ENCODE peak calls at places on chromosomes 11 and 22, in ten cellular contexts. One of them, this sample, is unnamed.

GRCh38 chr11:28110839-28111235 is 2.6 kb downstream of the METTL15 start:
- DNase-seq in ELF-1: no peak
- DNase-seq in fibroblast of villous mesenchyme: peak; percentile 44
- DNase-seq in NCI-H748 treated with DMSO at 0.1 percent for 48 hours: no peak
- DNase-seq in H54: no peak
- DNase-seq in GM13976: no peak
- DNase-seq in mucosa of descending colon: no peak
- DNase-seq in DMS153: no peak
- DNase-seq in ELR: peak; percentile 31
- DNase-seq in stimulated activated CD8-positive, alpha-beta memory T cell treated with anti-CD3 and anti-CD28 coated beads, Interleukin-4, amount 100 ng/mL, for 4 hours: no peak
- DNase-seq in this sample: no peak

GRCh38 chr11:126634963-126635362 is 279.5 kb downstream of the ST3GAL4 start:
- DNase-seq in ELF-1: no peak
- DNase-seq in fibroblast of villous mesenchyme: no peak
- DNase-seq in NCI-H748 treated with DMSO at 0.1 percent for 48 hours: no peak
- DNase-seq in H54: no peak
- DNase-seq in GM13976: no peak
- DNase-seq in mucosa of descending colon: no peak
- DNase-seq in DMS153: no peak
- DNase-seq in ELR: no peak
- DNase-seq in stimulated activated CD8-positive, alpha-beta memory T cell treated with anti-CD3 and anti-CD28 coated beads, Interleukin-4, amount 100 ng/mL, for 4 hours: no peak
- DNase-seq in this sample: no peak

GRCh38 chr11:2997406-2997805 is 5.3 kb upstream of the NAP1L4 start:
- DNase-seq in ELF-1: no peak
- DNase-seq in fibroblast of villous mesenchyme: no peak
- DNase-seq in NCI-H748 treated with DMSO at 0.1 percent for 48 hours: no peak
- DNase-seq in H54: no peak
- DNase-seq in GM13976: no peak
- DNase-seq in mucosa of descending colon: no peak
- DNase-seq in DMS153: no peak
- DNase-seq in ELR: no peak
- DNase-seq in stimulated activated CD8-positive, alpha-beta memory T cell treated with anti-CD3 and anti-CD28 coated beads, Interleukin-4, amount 100 ng/mL, for 4 hours: no peak
- DNase-seq in this sample: no peak

GRCh38 chr11:27524155-27524554 is 17.6 kb upstream of the LIN7C start:
- DNase-seq in ELF-1: peak; percentile 52
- DNase-seq in fibroblast of villous mesenchyme: peak; percentile 20
- DNase-seq in NCI-H748 treated with DMSO at 0.1 percent for 48 hours: no peak
- DNase-seq in H54: peak; percentile 11
- DNase-seq in GM13976: no peak
- DNase-seq in mucosa of descending colon: no peak
- DNase-seq in DMS153: no peak
- DNase-seq in ELR: peak; percentile 80
- DNase-seq in stimulated activated CD8-positive, alpha-beta memory T cell treated with anti-CD3 and anti-CD28 coated beads, Interleukin-4, amount 100 ng/mL, for 4 hours: no peak
- DNase-seq in this sample: no peak

GRCh38 chr11:31802990-31803812 is 7.9 kb downstream of the PAX6 start:
- DNase-seq in ELF-1: peak; percentile 53
- DNase-seq in fibroblast of villous mesenchyme: no peak
- DNase-seq in NCI-H748 treated with DMSO at 0.1 percent for 48 hours: no peak
- DNase-seq in H54: no peak
- DNase-seq in GM13976: peak; percentile 42
- DNase-seq in mucosa of descending colon: no peak
- DNase-seq in DMS153: no peak
- DNase-seq in ELR: no peak
- DNase-seq in stimulated activated CD8-positive, alpha-beta memory T cell treated with anti-CD3 and anti-CD28 coated beads, Interleukin-4, amount 100 ng/mL, for 4 hours: no peak
- DNase-seq in this sample: no peak

GRCh38 chr11:17778956-17779860 is 44.6 kb downstream of the KCNC1 start:
- DNase-seq in ELF-1: no peak
- DNase-seq in fibroblast of villous mesenchyme: no peak
- DNase-seq in NCI-H748 treated with DMSO at 0.1 percent for 48 hours: no peak
- DNase-seq in H54: no peak
- DNase-seq in GM13976: no peak
- DNase-seq in mucosa of descending colon: no peak
- DNase-seq in DMS153: no peak
- DNase-seq in ELR: no peak
- DNase-seq in stimulated activated CD8-positive, alpha-beta memory T cell treated with anti-CD3 and anti-CD28 coated beads, Interleukin-4, amount 100 ng/mL, for 4 hours: no peak
- DNase-seq in this sample: no peak

GRCh38 chr22:26610072-26610958 is 7.5 kb downstream of the CRYBB1 start:
- DNase-seq in ELF-1: no peak
- DNase-seq in fibroblast of villous mesenchyme: peak; percentile 94
- DNase-seq in NCI-H748 treated with DMSO at 0.1 percent for 48 hours: no peak
- DNase-seq in H54: peak; percentile 64
- DNase-seq in GM13976: peak; percentile 89
- DNase-seq in mucosa of descending colon: peak; percentile 51
- DNase-seq in DMS153: no peak
- DNase-seq in ELR: peak; percentile 92
- DNase-seq in stimulated activated CD8-positive, alpha-beta memory T cell treated with anti-CD3 and anti-CD28 coated beads, Interleukin-4, amount 100 ng/mL, for 4 hours: peak; percentile 4
- DNase-seq in this sample: peak; percentile 32

GRCh38 chr11:66277475-66278391 is at the start of gene CNIH2:
- DNase-seq in ELF-1: no peak
- DNase-seq in fibroblast of villous mesenchyme: no peak
- DNase-seq in NCI-H748 treated with DMSO at 0.1 percent for 48 hours: no peak
- DNase-seq in H54: no peak
- DNase-seq in GM13976: peak; percentile 76
- DNase-seq in mucosa of descending colon: peak; percentile 65
- DNase-seq in DMS153: no peak
- DNase-seq in ELR: peak; percentile 45
- DNase-seq in stimulated activated CD8-positive, alpha-beta memory T cell treated with anti-CD3 and anti-CD28 coated beads, Interleukin-4, amount 100 ng/mL, for 4 hours: no peak
- DNase-seq in this sample: no peak

GRCh38 chr22:28978863-28979799 is 82.5 kb downstream of the C22orf31 start:
- DNase-seq in ELF-1: no peak
- DNase-seq in fibroblast of villous mesenchyme: no peak
- DNase-seq in NCI-H748 treated with DMSO at 0.1 percent for 48 hours: no peak
- DNase-seq in H54: no peak
- DNase-seq in GM13976: no peak
- DNase-seq in mucosa of descending colon: no peak
- DNase-seq in DMS153: no peak
- DNase-seq in ELR: no peak
- DNase-seq in stimulated activated CD8-positive, alpha-beta memory T cell treated with anti-CD3 and anti-CD28 coated beads, Interleukin-4, amount 100 ng/mL, for 4 hours: no peak
- DNase-seq in this sample: no peak

GRCh38 chr11:123437236-123437979 is 7.3 kb downstream of the GRAMD1B start:
- DNase-seq in ELF-1: no peak
- DNase-seq in fibroblast of villous mesenchyme: no peak
- DNase-seq in NCI-H748 treated with DMSO at 0.1 percent for 48 hours: no peak
- DNase-seq in H54: no peak
- DNase-seq in GM13976: no peak
- DNase-seq in mucosa of descending colon: no peak
- DNase-seq in DMS153: no peak
- DNase-seq in ELR: no peak
- DNase-seq in stimulated activated CD8-positive, alpha-beta memory T cell treated with anti-CD3 and anti-CD28 coated beads, Interleukin-4, amount 100 ng/mL, for 4 hours: no peak
- DNase-seq in this sample: no peak

GRCh38 chr11:23729088-23729487 is 767.8 kb upstream of the LUZP2 start:
- DNase-seq in ELF-1: no peak
- DNase-seq in fibroblast of villous mesenchyme: no peak
- DNase-seq in NCI-H748 treated with DMSO at 0.1 percent for 48 hours: no peak
- DNase-seq in H54: no peak
- DNase-seq in GM13976: no peak
- DNase-seq in mucosa of descending colon: no peak
- DNase-seq in DMS153: no peak
- DNase-seq in ELR: no peak
- DNase-seq in stimulated activated CD8-positive, alpha-beta memory T cell treated with anti-CD3 and anti-CD28 coated beads, Interleukin-4, amount 100 ng/mL, for 4 hours: no peak
- DNase-seq in this sample: no peak

GRCh38 chr11:34492806-34493414 is 20.7 kb downstream of the ELF5 start:
- DNase-seq in ELF-1: peak; percentile 32
- DNase-seq in fibroblast of villous mesenchyme: peak; percentile 66
- DNase-seq in NCI-H748 treated with DMSO at 0.1 percent for 48 hours: peak; percentile 46
- DNase-seq in H54: peak; percentile 32
- DNase-seq in GM13976: peak; percentile 66
- DNase-seq in mucosa of descending colon: no peak
- DNase-seq in DMS153: peak; percentile 29
- DNase-seq in ELR: peak; percentile 73
- DNase-seq in stimulated activated CD8-positive, alpha-beta memory T cell treated with anti-CD3 and anti-CD28 coated beads, Interleukin-4, amount 100 ng/mL, for 4 hours: no peak
- DNase-seq in this sample: no peak

GRCh38 chr11:57874981-57875380 is 113.4 kb downstream of the CTNND1 start:
- DNase-seq in ELF-1: peak; percentile 17
- DNase-seq in fibroblast of villous mesenchyme: no peak
- DNase-seq in NCI-H748 treated with DMSO at 0.1 percent for 48 hours: no peak
- DNase-seq in H54: no peak
- DNase-seq in GM13976: no peak
- DNase-seq in mucosa of descending colon: no peak
- DNase-seq in DMS153: no peak
- DNase-seq in ELR: no peak
- DNase-seq in stimulated activated CD8-positive, alpha-beta memory T cell treated with anti-CD3 and anti-CD28 coated beads, Interleukin-4, amount 100 ng/mL, for 4 hours: no peak
- DNase-seq in this sample: no peak

GRCh38 chr22:30298005-30298701 is 8.8 kb upstream of the CASTOR1 start:
- DNase-seq in ELF-1: peak; percentile 85
- DNase-seq in fibroblast of villous mesenchyme: no peak
- DNase-seq in NCI-H748 treated with DMSO at 0.1 percent for 48 hours: no peak
- DNase-seq in H54: no peak
- DNase-seq in GM13976: no peak
- DNase-seq in mucosa of descending colon: peak; percentile 60
- DNase-seq in DMS153: no peak
- DNase-seq in ELR: no peak
- DNase-seq in stimulated activated CD8-positive, alpha-beta memory T cell treated with anti-CD3 and anti-CD28 coated beads, Interleukin-4, amount 100 ng/mL, for 4 hours: no peak
- DNase-seq in this sample: no peak

GRCh38 chr11:100354736-100355135 is 332.4 kb upstream of the ARHGAP42 start:
- DNase-seq in ELF-1: no peak
- DNase-seq in fibroblast of villous mesenchyme: no peak
- DNase-seq in NCI-H748 treated with DMSO at 0.1 percent for 48 hours: no peak
- DNase-seq in H54: no peak
- DNase-seq in GM13976: no peak
- DNase-seq in mucosa of descending colon: no peak
- DNase-seq in DMS153: no peak
- DNase-seq in ELR: peak; percentile 30
- DNase-seq in stimulated activated CD8-positive, alpha-beta memory T cell treated with anti-CD3 and anti-CD28 coated beads, Interleukin-4, amount 100 ng/mL, for 4 hours: no peak
- DNase-seq in this sample: no peak

GRCh38 chr11:31106963-31107576 is 262.5 kb downstream of the DCDC1 start:
- DNase-seq in ELF-1: peak; percentile 64
- DNase-seq in fibroblast of villous mesenchyme: peak; percentile 0
- DNase-seq in NCI-H748 treated with DMSO at 0.1 percent for 48 hours: peak; percentile 49
- DNase-seq in H54: peak; percentile 5
- DNase-seq in GM13976: peak; percentile 25
- DNase-seq in mucosa of descending colon: peak; percentile 29
- DNase-seq in DMS153: no peak
- DNase-seq in ELR: peak; percentile 49
- DNase-seq in stimulated activated CD8-positive, alpha-beta memory T cell treated with anti-CD3 and anti-CD28 coated beads, Interleukin-4, amount 100 ng/mL, for 4 hours: peak; percentile 18
- DNase-seq in this sample: no peak

GRCh38 chr11:65314501-65315203 is at the start of gene CDC42EP2:
- DNase-seq in ELF-1: peak; percentile 82
- DNase-seq in fibroblast of villous mesenchyme: peak; percentile 88
- DNase-seq in NCI-H748 treated with DMSO at 0.1 percent for 48 hours: peak; percentile 49
- DNase-seq in H54: peak; percentile 60
- DNase-seq in GM13976: peak; percentile 95
- DNase-seq in mucosa of descending colon: peak; percentile 96
- DNase-seq in DMS153: peak; percentile 35
- DNase-seq in ELR: peak; percentile 85
- DNase-seq in stimulated activated CD8-positive, alpha-beta memory T cell treated with anti-CD3 and anti-CD28 coated beads, Interleukin-4, amount 100 ng/mL, for 4 hours: peak; percentile 38
- DNase-seq in this sample: peak; percentile 41

GRCh38 chr11:3888210-3888609 is 32.7 kb downstream of the STIM1 start:
- DNase-seq in ELF-1: no peak
- DNase-seq in fibroblast of villous mesenchyme: no peak
- DNase-seq in NCI-H748 treated with DMSO at 0.1 percent for 48 hours: no peak
- DNase-seq in H54: no peak
- DNase-seq in GM13976: no peak
- DNase-seq in mucosa of descending colon: no peak
- DNase-seq in DMS153: no peak
- DNase-seq in ELR: no peak
- DNase-seq in stimulated activated CD8-positive, alpha-beta memory T cell treated with anti-CD3 and anti-CD28 coated beads, Interleukin-4, amount 100 ng/mL, for 4 hours: no peak
- DNase-seq in this sample: no peak

GRCh38 chr22:43850529-43850928 is 11.8 kb downstream of the SULT4A1 start:
- DNase-seq in ELF-1: no peak
- DNase-seq in fibroblast of villous mesenchyme: no peak
- DNase-seq in NCI-H748 treated with DMSO at 0.1 percent for 48 hours: no peak
- DNase-seq in H54: no peak
- DNase-seq in GM13976: no peak
- DNase-seq in mucosa of descending colon: no peak
- DNase-seq in DMS153: no peak
- DNase-seq in ELR: no peak
- DNase-seq in stimulated activated CD8-positive, alpha-beta memory T cell treated with anti-CD3 and anti-CD28 coated beads, Interleukin-4, amount 100 ng/mL, for 4 hours: no peak
- DNase-seq in this sample: no peak

GRCh38 chr22:45496451-45496941 is 6.2 kb upstream of the FBLN1 start:
- DNase-seq in ELF-1: peak; percentile 56
- DNase-seq in fibroblast of villous mesenchyme: peak; percentile 59
- DNase-seq in NCI-H748 treated with DMSO at 0.1 percent for 48 hours: no peak
- DNase-seq in H54: no peak
- DNase-seq in GM13976: no peak
- DNase-seq in mucosa of descending colon: no peak
- DNase-seq in DMS153: no peak
- DNase-seq in ELR: no peak
- DNase-seq in stimulated activated CD8-positive, alpha-beta memory T cell treated with anti-CD3 and anti-CD28 coated beads, Interleukin-4, amount 100 ng/mL, for 4 hours: no peak
- DNase-seq in this sample: no peak

GRCh38 chr11:114059984-114060401 is 482 bp downstream of the ZBTB16 start:
- DNase-seq in ELF-1: no peak
- DNase-seq in fibroblast of villous mesenchyme: peak; percentile 71
- DNase-seq in NCI-H748 treated with DMSO at 0.1 percent for 48 hours: no peak
- DNase-seq in H54: no peak
- DNase-seq in GM13976: peak; percentile 42
- DNase-seq in mucosa of descending colon: peak; percentile 64
- DNase-seq in DMS153: no peak
- DNase-seq in ELR: peak; percentile 8
- DNase-seq in stimulated activated CD8-positive, alpha-beta memory T cell treated with anti-CD3 and anti-CD28 coated beads, Interleukin-4, amount 100 ng/mL, for 4 hours: no peak
- DNase-seq in this sample: no peak

GRCh38 chr22:25113316-25113721 is 86.3 kb upstream of the CRYBB3 start:
- DNase-seq in ELF-1: no peak
- DNase-seq in fibroblast of villous mesenchyme: no peak
- DNase-seq in NCI-H748 treated with DMSO at 0.1 percent for 48 hours: no peak
- DNase-seq in H54: no peak
- DNase-seq in GM13976: no peak
- DNase-seq in mucosa of descending colon: peak; percentile 59
- DNase-seq in DMS153: no peak
- DNase-seq in ELR: no peak
- DNase-seq in stimulated activated CD8-positive, alpha-beta memory T cell treated with anti-CD3 and anti-CD28 coated beads, Interleukin-4, amount 100 ng/mL, for 4 hours: no peak
- DNase-seq in this sample: no peak

GRCh38 chr22:30946354-30946753 is 22.2 kb downstream of the MORC2 start:
- DNase-seq in ELF-1: no peak
- DNase-seq in fibroblast of villous mesenchyme: no peak
- DNase-seq in NCI-H748 treated with DMSO at 0.1 percent for 48 hours: no peak
- DNase-seq in H54: no peak
- DNase-seq in GM13976: no peak
- DNase-seq in mucosa of descending colon: no peak
- DNase-seq in DMS153: no peak
- DNase-seq in ELR: no peak
- DNase-seq in stimulated activated CD8-positive, alpha-beta memory T cell treated with anti-CD3 and anti-CD28 coated beads, Interleukin-4, amount 100 ng/mL, for 4 hours: no peak
- DNase-seq in this sample: no peak

GRCh38 chr22:45543243-45543642 is 40.6 kb downstream of the FBLN1 start:
- DNase-seq in ELF-1: no peak
- DNase-seq in fibroblast of villous mesenchyme: no peak
- DNase-seq in NCI-H748 treated with DMSO at 0.1 percent for 48 hours: no peak
- DNase-seq in H54: no peak
- DNase-seq in GM13976: no peak
- DNase-seq in mucosa of descending colon: no peak
- DNase-seq in DMS153: no peak
- DNase-seq in ELR: no peak
- DNase-seq in stimulated activated CD8-positive, alpha-beta memory T cell treated with anti-CD3 and anti-CD28 coated beads, Interleukin-4, amount 100 ng/mL, for 4 hours: no peak
- DNase-seq in this sample: no peak

GRCh38 chr11:76792505-76793264 is 9.5 kb downstream of the TSKU start:
- DNase-seq in ELF-1: no peak
- DNase-seq in fibroblast of villous mesenchyme: no peak
- DNase-seq in NCI-H748 treated with DMSO at 0.1 percent for 48 hours: no peak
- DNase-seq in H54: no peak
- DNase-seq in GM13976: peak; percentile 6
- DNase-seq in mucosa of descending colon: no peak
- DNase-seq in DMS153: no peak
- DNase-seq in ELR: no peak
- DNase-seq in stimulated activated CD8-positive, alpha-beta memory T cell treated with anti-CD3 and anti-CD28 coated beads, Interleukin-4, amount 100 ng/mL, for 4 hours: no peak
- DNase-seq in this sample: no peak

GRCh38 chr11:47944555-47945128 is 35.7 kb upstream of the PTPRJ start:
- DNase-seq in ELF-1: no peak
- DNase-seq in fibroblast of villous mesenchyme: no peak
- DNase-seq in NCI-H748 treated with DMSO at 0.1 percent for 48 hours: no peak
- DNase-seq in H54: no peak
- DNase-seq in GM13976: no peak
- DNase-seq in mucosa of descending colon: no peak
- DNase-seq in DMS153: no peak
- DNase-seq in ELR: peak; percentile 47
- DNase-seq in stimulated activated CD8-positive, alpha-beta memory T cell treated with anti-CD3 and anti-CD28 coated beads, Interleukin-4, amount 100 ng/mL, for 4 hours: no peak
- DNase-seq in this sample: no peak

GRCh38 chr11:111206472-111206871 is 39.1 kb upstream of the POU2AF2 start:
- DNase-seq in ELF-1: no peak
- DNase-seq in fibroblast of villous mesenchyme: peak; percentile 59
- DNase-seq in NCI-H748 treated with DMSO at 0.1 percent for 48 hours: no peak
- DNase-seq in H54: no peak
- DNase-seq in GM13976: no peak
- DNase-seq in mucosa of descending colon: no peak
- DNase-seq in DMS153: no peak
- DNase-seq in ELR: peak; percentile 62
- DNase-seq in stimulated activated CD8-positive, alpha-beta memory T cell treated with anti-CD3 and anti-CD28 coated beads, Interleukin-4, amount 100 ng/mL, for 4 hours: no peak
- DNase-seq in this sample: no peak

GRCh38 chr11:67287355-67288197 is 1.5 kb upstream of the ANKRD13D start:
- DNase-seq in ELF-1: no peak
- DNase-seq in fibroblast of villous mesenchyme: no peak
- DNase-seq in NCI-H748 treated with DMSO at 0.1 percent for 48 hours: no peak
- DNase-seq in H54: no peak
- DNase-seq in GM13976: no peak
- DNase-seq in mucosa of descending colon: peak; percentile 40
- DNase-seq in DMS153: no peak
- DNase-seq in ELR: no peak
- DNase-seq in stimulated activated CD8-positive, alpha-beta memory T cell treated with anti-CD3 and anti-CD28 coated beads, Interleukin-4, amount 100 ng/mL, for 4 hours: no peak
- DNase-seq in this sample: no peak

This sample was measured in GOT3.